ENCODE peak calls at places on chromosomes 11 and 22, in four cellular contexts. Q is cardiac muscle cell, I is thoracic aorta, S is lower lobe of right lung. C is an unnamed sample.

GRCh38 chr11:65530157-65530496 is 5.2 kb downstream of the SCYL1 start:
- DNase-seq in I (no peak), S (no peak), Q (no peak), C (no peak)

GRCh38 chr11:123570939-123571590 is 83.4 kb downstream of the SCN3B start:
- DNase-seq in S (no peak), Q (no peak), I (no peak), C (no peak)

GRCh38 chr11:124581817-124582216 is 12.0 kb downstream of the OR8A1 start:
- DNase-seq in Q (peak), S (no peak), I (no peak), C (no peak)

GRCh38 chr11:121366970-121367369 is 74.4 kb downstream of the SC5D start:
- DNase-seq in Q (no peak), S (no peak), I (no peak), C (no peak)

GRCh38 chr11:78991681-78992080 is 417.0 kb upstream of the NARS2 start:
- DNase-seq in S (no peak), I (no peak), Q (no peak), C (no peak)

GRCh38 chr11:13126430-13126829 is 117.3 kb downstream of the RASSF10 start:
- DNase-seq in I (no peak), S (no peak), Q (peak), C (peak)

GRCh38 chr11:12706531-12707499 is 32.6 kb downstream of the TEAD1 start:
- DNase-seq in S (no peak), I (no peak), Q (peak), C (no peak)

GRCh38 chr11:63920126-63920869 is 3.3 kb upstream of the RCOR2 start:
- DNase-seq in I (no peak), S (no peak), Q (peak), C (no peak)

GRCh38 chr11:65205602-65205967 is 23.9 kb downstream of the CAPN1 start:
- DNase-seq in I (no peak), S (no peak), Q (no peak), C (no peak)

GRCh38 chr22:48356731-48357130 is 1470.9 kb downstream of the BRD1 start:
- DNase-seq in S (no peak), I (no peak), Q (no peak), C (no peak)

GRCh38 chr11:86800076-86800955 is at the start of gene PRSS23:
- DNase-seq in Q (peak), S (peak), I (no peak), C (no peak)

GRCh38 chr11:31863170-31863929 is 52.2 kb upstream of the PAX6 start:
- DNase-seq in Q (no peak), S (no peak), I (no peak), C (no peak)

GRCh38 chr11:65353376-65353775 is 1.2 kb upstream of the TIGD3 start:
- DNase-seq in S (no peak), Q (no peak), I (no peak), C (no peak)

GRCh38 chr22:29780781-29781676 is 13.9 kb downstream of the UQCR10 start:
- DNase-seq in S (no peak), Q (peak), I (no peak), C (peak)

GRCh38 chr11:12324585-12324984 is 52.8 kb upstream of the PARVA start:
- DNase-seq in S (no peak), Q (no peak), I (no peak), C (no peak)

GRCh38 chr22:41841085-41841712 is 8.3 kb downstream of the SREBF2 start:
- DNase-seq in I (no peak), S (no peak), Q (no peak), C (no peak)
- H3K27ac ChIP-seq in I (no peak), S (peak), Q (peak), C (no peak)

GRCh38 chr11:46099973-46100335 is 21.3 kb downstream of the PHF21A start:
- DNase-seq in S (no peak), I (no peak), Q (peak), C (no peak)
- H3K4me3 ChIP-seq in S (peak), I (peak), Q (no peak), C (peak)

GRCh38 chr11:36308577-36308976 is 12.5 kb downstream of the PRR5L start:
- DNase-seq in Q (no peak), S (no peak), I (no peak), C (no peak)

GRCh38 chr11:36304349-36304748 is 8.3 kb downstream of the PRR5L start:
- DNase-seq in S (no peak), Q (no peak), I (no peak), C (no peak)

GRCh38 chr11:36309779-36310178 is 13.7 kb downstream of the PRR5L start:
- DNase-seq in S (no peak), Q (no peak), I (no peak), C (no peak)

GRCh38 chr11:36305047-36305446 is 9.0 kb downstream of the PRR5L start:
- DNase-seq in Q (no peak), I (no peak), S (no peak), C (no peak)

DNA sequence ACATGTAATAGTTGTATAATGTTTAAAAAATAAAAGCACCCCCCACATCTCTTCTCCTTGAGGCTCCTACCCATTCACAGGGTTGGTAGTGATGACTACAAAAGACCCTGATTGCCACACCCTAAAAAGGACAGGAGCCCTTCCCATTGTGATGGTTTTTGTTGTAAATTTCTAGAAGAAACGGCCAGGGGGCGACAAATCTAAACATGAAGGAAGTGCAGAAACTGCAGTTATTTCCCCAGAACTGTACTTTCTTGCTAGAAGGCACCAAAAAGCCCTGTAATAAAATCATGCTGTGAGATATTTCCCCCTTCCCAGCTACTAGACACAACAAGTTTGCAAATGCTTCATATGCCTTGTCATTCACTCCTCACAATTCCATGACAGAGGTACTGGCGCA is 10.8 kb downstream of the PRR5L start:
- DNase-seq in I (no peak), Q (peak), S (no peak), C (no peak)
- TF ChIP-seq CTCF in I (no peak), Q (peak), S (peak), C (peak)

DNA sequence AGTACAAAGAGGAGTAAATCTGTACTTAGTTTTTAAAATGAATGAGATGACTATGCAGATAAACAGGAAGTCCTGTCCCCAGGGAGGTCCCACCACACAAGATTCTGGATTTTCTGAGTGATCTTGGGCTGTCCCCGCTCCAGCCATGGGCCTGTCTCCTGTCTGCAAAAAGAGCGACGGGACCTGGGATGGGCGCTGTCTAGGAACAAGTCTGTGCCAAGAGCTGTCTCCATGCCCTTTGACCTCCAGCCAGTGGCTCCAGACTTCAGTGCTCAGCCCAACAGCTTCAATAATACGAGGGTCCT is 6.0 kb downstream of the CSNK1E start:
- DNase-seq in I (no peak), S (no peak), Q (peak), C (no peak)
- H3K27ac ChIP-seq in I (peak), S (peak), Q (no peak), C (peak)

DNA sequence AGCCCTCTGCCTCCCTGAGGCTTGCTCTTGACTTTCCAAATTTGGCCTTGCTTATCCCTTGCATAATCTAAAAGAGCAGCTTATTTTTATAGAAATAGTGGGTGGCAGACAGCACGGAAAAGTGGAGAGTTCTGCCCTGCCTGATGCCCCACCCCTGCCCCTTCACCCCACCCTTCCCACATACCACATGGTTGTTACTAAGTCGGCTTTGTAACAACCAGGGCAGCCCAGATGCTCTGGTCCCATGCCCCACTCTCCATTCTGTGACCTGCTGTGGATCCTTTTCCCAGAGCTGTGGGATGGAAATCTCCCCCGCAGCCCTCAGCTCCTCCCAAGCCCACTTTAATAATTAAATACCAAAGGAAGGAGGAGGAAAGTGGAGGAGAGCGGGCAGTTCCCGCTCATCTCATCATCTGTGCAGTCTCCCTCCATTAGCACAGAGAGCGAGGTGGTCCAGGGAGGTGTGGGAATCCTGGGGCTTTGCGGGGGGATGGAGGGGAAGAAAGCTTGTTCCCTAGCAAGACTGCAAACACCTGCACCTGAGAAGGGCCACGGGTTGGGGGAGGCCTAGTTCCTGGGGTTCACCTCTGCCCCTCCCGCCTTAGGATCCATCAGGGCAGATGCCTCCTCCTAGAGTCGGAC is 10.8 kb downstream of the MRGPRF start:
- DNase-seq in Q (no peak), I (no peak), S (peak), C (no peak)
- H3K4me3 ChIP-seq in Q (no peak), I (no peak), S (no peak), C (no peak)

DNA sequence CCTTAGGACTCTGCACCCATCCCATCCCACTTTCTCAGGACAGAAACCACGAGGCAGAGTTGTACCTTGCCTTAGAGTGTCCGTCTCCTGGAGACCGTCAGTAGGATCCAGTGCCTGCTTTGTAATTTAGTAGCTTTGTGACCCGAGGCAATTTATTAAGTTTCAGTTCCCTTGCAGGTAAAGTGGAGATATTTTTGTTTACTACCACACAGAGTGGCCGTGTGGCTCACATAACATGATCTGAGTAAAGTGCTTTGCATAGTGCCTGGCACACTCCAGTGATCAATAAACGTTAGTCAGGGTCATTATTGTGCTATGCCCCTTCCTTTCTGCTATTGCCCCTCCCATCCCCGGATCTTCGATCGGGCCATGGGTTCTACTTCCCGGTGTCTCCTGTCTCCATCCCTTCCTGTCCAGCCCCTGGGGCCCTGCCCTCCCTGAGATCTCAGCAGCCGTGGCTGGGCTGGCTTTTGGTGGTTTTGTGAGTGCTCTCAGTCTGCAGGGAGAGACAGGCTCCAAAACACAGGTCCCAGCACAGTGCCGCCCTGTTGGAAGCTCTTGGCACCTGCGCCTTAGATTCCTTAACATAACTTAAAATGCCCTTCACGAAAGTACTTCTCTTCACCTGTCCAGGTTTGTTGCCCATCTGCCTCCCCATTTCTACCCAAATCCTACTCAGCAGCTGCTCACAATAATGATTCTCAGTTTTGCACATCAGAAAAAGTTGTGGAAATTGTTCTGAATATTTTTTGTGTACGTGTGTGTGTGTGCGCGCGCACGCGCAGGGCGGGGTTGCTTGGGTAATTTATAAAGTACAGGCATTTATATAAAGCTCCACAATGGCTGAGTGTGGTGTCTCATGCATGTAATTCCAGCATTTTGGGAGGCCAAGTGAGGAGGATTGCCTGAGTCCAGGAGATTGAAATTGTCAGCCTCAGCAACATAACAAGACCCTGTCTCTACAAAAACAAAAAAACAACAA is 753.7 kb downstream of the NTM start:
- DNase-seq in S (no peak), I (no peak), Q (no peak), C (no peak)
- TF ChIP-seq CTCF in S (no peak), I (no peak), Q (peak), C (no peak)

DNA sequence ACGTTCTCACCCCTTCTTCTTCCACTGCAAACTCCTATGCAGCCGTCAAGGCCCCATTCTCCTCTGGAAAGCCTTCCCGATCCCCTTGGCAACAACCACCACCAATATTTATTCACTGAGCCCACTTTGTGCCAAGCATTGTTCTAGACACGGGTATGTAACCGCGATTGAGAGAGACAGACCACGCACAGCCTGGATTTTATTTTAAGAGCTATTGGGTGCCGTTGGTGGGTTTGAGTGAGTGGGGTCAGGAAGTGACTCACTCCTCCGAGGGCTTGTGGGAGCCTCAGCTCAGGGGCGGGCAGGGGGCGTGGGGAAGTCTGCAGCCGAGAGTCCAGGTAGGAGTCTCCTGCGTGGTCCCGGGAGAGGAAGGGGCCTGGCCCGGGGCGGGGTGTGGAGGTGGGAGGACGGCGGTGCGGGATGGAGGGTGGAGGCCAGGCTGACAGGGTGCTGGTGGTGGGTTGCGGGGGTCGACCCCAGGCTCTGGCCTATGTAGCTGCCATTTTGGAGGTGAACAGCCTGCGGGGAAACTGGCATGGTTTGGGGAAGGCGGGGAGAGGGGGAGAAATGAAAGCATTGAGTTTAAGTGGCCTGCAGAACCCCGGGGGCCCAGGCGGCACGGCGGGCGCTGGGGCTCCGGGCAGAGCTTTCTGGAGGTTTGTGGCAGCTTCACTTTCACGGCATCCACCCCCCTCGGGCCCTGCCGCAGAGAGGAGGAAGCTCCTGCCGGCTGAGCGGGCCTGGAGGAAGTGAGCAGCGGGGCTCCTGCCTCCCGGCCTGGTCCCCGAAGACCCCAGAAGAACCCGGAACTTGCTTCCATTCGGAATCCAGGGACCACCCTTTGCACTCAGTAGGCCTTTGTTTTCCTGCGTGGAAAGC is 547 bp downstream of the PARVG start:
- DNase-seq in I (no peak), Q (no peak), S (peak), C (no peak)
- H3K27ac ChIP-seq in I (no peak), Q (no peak), S (peak), C (no peak)

GRCh38 chr11:91230647-91231046 is 994.0 kb upstream of the FAT3 start:
- DNase-seq in Q (no peak), S (no peak), I (no peak), C (no peak)

GRCh38 chr11:91231226-91231625 is 993.4 kb upstream of the FAT3 start:
- DNase-seq in I (no peak), Q (no peak), S (no peak), C (no peak)
- H3K4me3 ChIP-seq in I (no peak), Q (no peak), S (no peak), C (no peak)